ENCODE peak calls at places on chromosomes 1 and 21, in five cellular contexts. One of them, this sample, is unnamed. For H3K9me3, the result is how much of the 10 kb centered on the place peaks cover.

GRCh38 chr1:234899041-234899787 is 229.4 kb downstream of the TOMM20 start:
- DNase-seq in astrocyte: peak
- DNase-seq in left ventricle myocardium inferior: no peak
- DNase-seq in mammary epithelial cell: no peak
- DNase-seq in PC-3: peak
- DNase-seq in this sample: no peak

GRCh38 chr1:39976732-39977131 is 21.8 kb downstream of the MFSD2A start:
- DNase-seq in astrocyte: no peak
- DNase-seq in left ventricle myocardium inferior: no peak
- DNase-seq in mammary epithelial cell: no peak
- DNase-seq in PC-3: no peak
- DNase-seq in this sample: no peak

GRCh38 chr1:7555391-7556185 is 215.5 kb upstream of the VAMP3 start:
- DNase-seq in astrocyte: no peak
- DNase-seq in left ventricle myocardium inferior: no peak
- DNase-seq in mammary epithelial cell: peak
- DNase-seq in PC-3: no peak
- DNase-seq in this sample: no peak

GRCh38 chr1:204065174-204065985 is 7.5 kb upstream of the SOX13 start:
- DNase-seq in astrocyte: no peak
- DNase-seq in left ventricle myocardium inferior: peak
- DNase-seq in mammary epithelial cell: no peak
- DNase-seq in PC-3: peak
- DNase-seq in this sample: peak

GRCh38 chr1:5822266-5822665 is 170.0 kb downstream of the NPHP4 start:
- DNase-seq in astrocyte: no peak
- DNase-seq in left ventricle myocardium inferior: no peak
- DNase-seq in mammary epithelial cell: no peak
- DNase-seq in PC-3: no peak
- DNase-seq in this sample: no peak

GRCh38 chr1:210248341-210248740 is 15.7 kb downstream of the SERTAD4 start:
- DNase-seq in astrocyte: peak
- DNase-seq in left ventricle myocardium inferior: no peak
- DNase-seq in mammary epithelial cell: no peak
- DNase-seq in PC-3: peak
- DNase-seq in this sample: no peak

GRCh38 chr1:95653598-95653997 is 419.6 kb downstream of the RWDD3 start:
- DNase-seq in astrocyte: no peak
- DNase-seq in left ventricle myocardium inferior: no peak
- DNase-seq in mammary epithelial cell: no peak
- DNase-seq in PC-3: no peak
- DNase-seq in this sample: no peak

GRCh38 chr1:85495556-85495955 is 30.6 kb upstream of the DDAH1 start:
- DNase-seq in astrocyte: peak
- DNase-seq in left ventricle myocardium inferior: no peak
- DNase-seq in mammary epithelial cell: peak
- DNase-seq in PC-3: peak
- DNase-seq in this sample: no peak

GRCh38 chr1:214446772-214447556 is 104.4 kb downstream of the PTPN14 start:
- DNase-seq in astrocyte: peak
- DNase-seq in left ventricle myocardium inferior: no peak
- DNase-seq in mammary epithelial cell: peak
- DNase-seq in PC-3: peak
- DNase-seq in this sample: no peak

GRCh38 chr1:214448536-214448935 is 102.9 kb downstream of the PTPN14 start:
- DNase-seq in astrocyte: no peak
- DNase-seq in left ventricle myocardium inferior: no peak
- DNase-seq in mammary epithelial cell: no peak
- DNase-seq in PC-3: no peak
- DNase-seq in this sample: no peak

GRCh38 chr1:214447557-214447871 is 103.9 kb downstream of the PTPN14 start:
- DNase-seq in astrocyte: peak
- DNase-seq in left ventricle myocardium inferior: no peak
- DNase-seq in mammary epithelial cell: no peak
- DNase-seq in PC-3: peak
- DNase-seq in this sample: no peak

GRCh38 chr1:214451591-214451990 is 99.8 kb downstream of the PTPN14 start:
- DNase-seq in astrocyte: peak
- DNase-seq in left ventricle myocardium inferior: no peak
- DNase-seq in mammary epithelial cell: peak
- DNase-seq in PC-3: no peak
- DNase-seq in this sample: no peak

GRCh38 chr1:214449371-214449770 is 102.0 kb downstream of the PTPN14 start:
- DNase-seq in astrocyte: no peak
- DNase-seq in left ventricle myocardium inferior: no peak
- DNase-seq in mammary epithelial cell: no peak
- DNase-seq in PC-3: no peak
- DNase-seq in this sample: no peak
- H3K9me3 ChIP-seq in astrocyte: under half
- H3K9me3 ChIP-seq in left ventricle myocardium inferior: under half
- H3K9me3 ChIP-seq in mammary epithelial cell: under half
- H3K9me3 ChIP-seq in PC-3: under half
- H3K9me3 ChIP-seq in this sample: under half

GRCh38 chr21:27291006-27291405 is 324.1 kb upstream of the ADAMTS5 start:
- DNase-seq in astrocyte: no peak
- DNase-seq in left ventricle myocardium inferior: no peak
- DNase-seq in mammary epithelial cell: no peak
- DNase-seq in PC-3: no peak
- DNase-seq in this sample: no peak

GRCh38 chr21:27292229-27292628 is 325.3 kb upstream of the ADAMTS5 start:
- DNase-seq in astrocyte: no peak
- DNase-seq in left ventricle myocardium inferior: no peak
- DNase-seq in mammary epithelial cell: no peak
- DNase-seq in PC-3: no peak
- DNase-seq in this sample: no peak

GRCh38 chr21:27290020-27290419 is 323.1 kb upstream of the ADAMTS5 start:
- DNase-seq in astrocyte: no peak
- DNase-seq in left ventricle myocardium inferior: no peak
- DNase-seq in mammary epithelial cell: no peak
- DNase-seq in PC-3: no peak
- DNase-seq in this sample: no peak

GRCh38 chr21:27298465-27298864 is 331.6 kb upstream of the ADAMTS5 start:
- DNase-seq in astrocyte: no peak
- DNase-seq in left ventricle myocardium inferior: no peak
- DNase-seq in mammary epithelial cell: no peak
- DNase-seq in PC-3: no peak
- DNase-seq in this sample: no peak

GRCh38 chr21:27292851-27293638 is 326.2 kb upstream of the ADAMTS5 start:
- DNase-seq in astrocyte: no peak
- DNase-seq in left ventricle myocardium inferior: no peak
- DNase-seq in mammary epithelial cell: no peak
- DNase-seq in PC-3: no peak
- DNase-seq in this sample: no peak
- H3K9me3 ChIP-seq in astrocyte: under half
- H3K9me3 ChIP-seq in left ventricle myocardium inferior: under half
- H3K9me3 ChIP-seq in mammary epithelial cell: under half
- H3K9me3 ChIP-seq in PC-3: under half
- H3K9me3 ChIP-seq in this sample: under half

GRCh38 chr1:110130989-110131388 is 18.7 kb downstream of the UBL4B start:
- DNase-seq in astrocyte: no peak
- DNase-seq in left ventricle myocardium inferior: no peak
- DNase-seq in mammary epithelial cell: no peak
- DNase-seq in PC-3: no peak
- DNase-seq in this sample: no peak
- H3K9me3 ChIP-seq in astrocyte: under half
- H3K9me3 ChIP-seq in left ventricle myocardium inferior: under half
- H3K9me3 ChIP-seq in mammary epithelial cell: under half
- H3K9me3 ChIP-seq in PC-3: under half
- H3K9me3 ChIP-seq in this sample: under half

GRCh38 chr1:2952992-2953391 is 68.3 kb upstream of the ACTRT2 start:
- DNase-seq in astrocyte: no peak
- DNase-seq in left ventricle myocardium inferior: no peak
- DNase-seq in mammary epithelial cell: no peak
- DNase-seq in PC-3: no peak
- DNase-seq in this sample: no peak

GRCh38 chr1:2957329-2957728 is 63.9 kb upstream of the ACTRT2 start:
- DNase-seq in astrocyte: no peak
- DNase-seq in left ventricle myocardium inferior: no peak
- DNase-seq in mammary epithelial cell: no peak
- DNase-seq in PC-3: no peak
- DNase-seq in this sample: no peak

GRCh38 chr1:2953688-2954285 is 67.5 kb upstream of the ACTRT2 start:
- DNase-seq in astrocyte: no peak
- DNase-seq in left ventricle myocardium inferior: no peak
- DNase-seq in mammary epithelial cell: no peak
- DNase-seq in PC-3: no peak
- DNase-seq in this sample: no peak

GRCh38 chr1:2955652-2956051 is 65.6 kb upstream of the ACTRT2 start:
- DNase-seq in astrocyte: no peak
- DNase-seq in left ventricle myocardium inferior: no peak
- DNase-seq in mammary epithelial cell: no peak
- DNase-seq in PC-3: no peak
- DNase-seq in this sample: no peak

DNA sequence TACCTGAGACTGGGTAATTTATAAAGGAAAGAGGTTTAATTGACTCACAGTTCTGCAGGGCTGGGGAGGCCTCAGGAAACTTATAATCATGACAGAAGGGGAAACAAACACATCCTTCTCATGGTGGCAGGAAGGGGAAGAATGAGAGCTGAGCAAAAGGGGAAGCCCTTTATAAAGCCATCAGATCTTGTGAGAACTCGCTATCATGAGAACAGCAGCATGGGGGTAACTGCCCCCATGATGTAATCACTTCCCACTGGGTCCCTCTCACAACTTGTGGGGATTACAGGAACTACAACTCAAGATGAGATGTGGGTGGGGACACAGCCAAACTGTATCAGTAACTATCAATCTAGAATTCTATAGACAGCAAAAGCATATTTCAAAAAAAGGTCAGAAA is 64.7 kb upstream of the ACTRT2 start:
- DNase-seq in astrocyte: no peak
- DNase-seq in left ventricle myocardium inferior: no peak
- DNase-seq in mammary epithelial cell: no peak
- DNase-seq in PC-3: no peak
- DNase-seq in this sample: no peak
- H3K9me3 ChIP-seq in astrocyte: under half
- H3K9me3 ChIP-seq in left ventricle myocardium inferior: half or more
- H3K9me3 ChIP-seq in mammary epithelial cell: under half
- H3K9me3 ChIP-seq in PC-3: under half
- H3K9me3 ChIP-seq in this sample: under half

GRCh38 chr1:83554174-83554573 is 444.8 kb downstream of the TTLL7 start:
- DNase-seq in astrocyte: no peak
- DNase-seq in left ventricle myocardium inferior: peak
- DNase-seq in mammary epithelial cell: no peak
- DNase-seq in PC-3: no peak
- DNase-seq in this sample: no peak
- H3K9me3 ChIP-seq in astrocyte: under half
- H3K9me3 ChIP-seq in left ventricle myocardium inferior: under half
- H3K9me3 ChIP-seq in mammary epithelial cell: under half
- H3K9me3 ChIP-seq in PC-3: under half
- H3K9me3 ChIP-seq in this sample: under half

This sample was measured in aorta.